ENCODE peak calls at places on chromosomes 6 and 20, in eight cellular contexts. K is kidney epithelial cell; Z is astrocyte of the spinal cord; A is ovary; N is heart left ventricle; L is CD8-positive, alpha-beta T cell; R is cardiac muscle cell; E is OCI-LY7. I is an unnamed sample.

GRCh38 chr20:49727473-49727872 is 13.8 kb upstream of the B4GALT5 start:
- DNase-seq in K (no peak), Z (no peak), A (no peak), N (no peak), L (no peak), R (no peak), E (no peak), I (no peak)

GRCh38 chr6:89298680-89299450 is 16.2 kb downstream of the GABRR2 start:
- DNase-seq in K (peak), Z (peak), A (no peak), N (no peak), L (no peak), R (no peak), E (no peak), I (no peak)

GRCh38 chr20:22768266-22768665 is 183.9 kb upstream of the FOXA2 start:
- DNase-seq in K (no peak), Z (no peak), A (no peak), N (no peak), L (no peak), R (no peak), E (no peak), I (no peak)

GRCh38 chr6:151494235-151494950 is 576 bp downstream of the CCDC170 start:
- DNase-seq in K (no peak), Z (peak), A (peak), N (peak), L (no peak), R (peak), E (peak), I (no peak)

GRCh38 chr6:16059496-16059895 is 69.4 kb upstream of the MYLIP start:
- DNase-seq in K (no peak), Z (no peak), A (no peak), N (no peak), L (no peak), R (no peak), E (no peak), I (no peak)

GRCh38 chr6:36201612-36202011 is 5.1 kb downstream of the BRPF3 start:
- DNase-seq in K (no peak), Z (no peak), A (no peak), N (no peak), L (no peak), R (no peak), E (peak), I (no peak)

GRCh38 chr6:139539852-139540251 is 165.4 kb upstream of the CITED2 start:
- DNase-seq in K (peak), Z (peak), A (peak), N (peak), L (no peak), R (no peak), E (no peak), I (no peak)

GRCh38 chr6:28766426-28766825 is 157.4 kb downstream of the TRIM27 start:
- DNase-seq in K (no peak), Z (no peak), A (no peak), N (no peak), L (no peak), R (no peak), E (no peak), I (no peak)

GRCh38 chr6:80226156-80226555 is 119.7 kb downstream of the BCKDHB start:
- DNase-seq in K (no peak), Z (no peak), A (no peak), N (no peak), L (no peak), R (no peak), E (no peak), I (no peak)

GRCh38 chr6:3322366-3322890 is 63.7 kb downstream of the PSMG4 start:
- DNase-seq in K (no peak), Z (no peak), A (no peak), N (no peak), L (no peak), R (no peak), E (no peak), I (no peak)

GRCh38 chr6:105135056-105135455 is 44.8 kb downstream of the POPDC3 start:
- DNase-seq in K (no peak), Z (peak), A (no peak), N (peak), L (no peak), R (peak), E (no peak), I (no peak)

GRCh38 chr6:77298298-77298697 is 165.0 kb downstream of the HTR1B start:
- DNase-seq in K (no peak), Z (no peak), A (no peak), N (no peak), L (no peak), R (no peak), E (no peak), I (no peak)

GRCh38 chr6:30747300-30747687 is 2.9 kb upstream of the IER3 start:
- DNase-seq in K (no peak), Z (no peak), A (no peak), N (no peak), L (no peak), R (no peak), E (no peak), I (no peak)

GRCh38 chr6:108501559-108501958 is 59.2 kb upstream of the FOXO3 start:
- DNase-seq in K (no peak), Z (peak), A (no peak), N (no peak), L (no peak), R (no peak), E (no peak), I (no peak)

GRCh38 chr6:162856885-162857284 is 129.1 kb downstream of the PACRG start:
- DNase-seq in K (peak), Z (peak), A (no peak), N (no peak), L (no peak), R (peak), E (no peak), I (peak)

GRCh38 chr6:43847741-43848630 is 78.0 kb downstream of the VEGFA start:
- DNase-seq in K (no peak), Z (no peak), A (no peak), N (no peak), L (no peak), R (no peak), E (no peak), I (no peak)

GRCh38 chr6:33590531-33591198 is 10.6 kb upstream of the BAK1 start:
- DNase-seq in K (peak), Z (no peak), A (no peak), N (no peak), L (no peak), R (no peak), E (peak), I (no peak)
- TF ChIP-seq CTCF in K (no peak), Z (no peak), A (no peak), N (no peak), L (no peak), R (no peak), E (no peak), I (no peak)

GRCh38 chr6:97069363-97069762 is 144.8 kb downstream of the KLHL32 start:
- DNase-seq in K (no peak), Z (no peak), A (no peak), N (no peak), L (no peak), R (no peak), E (no peak), I (no peak)
- H3K4me3 ChIP-seq in K (no peak), Z (no peak), A (no peak), N (no peak), L (no peak), R (no peak), E (no peak), I (no peak)

DNA sequence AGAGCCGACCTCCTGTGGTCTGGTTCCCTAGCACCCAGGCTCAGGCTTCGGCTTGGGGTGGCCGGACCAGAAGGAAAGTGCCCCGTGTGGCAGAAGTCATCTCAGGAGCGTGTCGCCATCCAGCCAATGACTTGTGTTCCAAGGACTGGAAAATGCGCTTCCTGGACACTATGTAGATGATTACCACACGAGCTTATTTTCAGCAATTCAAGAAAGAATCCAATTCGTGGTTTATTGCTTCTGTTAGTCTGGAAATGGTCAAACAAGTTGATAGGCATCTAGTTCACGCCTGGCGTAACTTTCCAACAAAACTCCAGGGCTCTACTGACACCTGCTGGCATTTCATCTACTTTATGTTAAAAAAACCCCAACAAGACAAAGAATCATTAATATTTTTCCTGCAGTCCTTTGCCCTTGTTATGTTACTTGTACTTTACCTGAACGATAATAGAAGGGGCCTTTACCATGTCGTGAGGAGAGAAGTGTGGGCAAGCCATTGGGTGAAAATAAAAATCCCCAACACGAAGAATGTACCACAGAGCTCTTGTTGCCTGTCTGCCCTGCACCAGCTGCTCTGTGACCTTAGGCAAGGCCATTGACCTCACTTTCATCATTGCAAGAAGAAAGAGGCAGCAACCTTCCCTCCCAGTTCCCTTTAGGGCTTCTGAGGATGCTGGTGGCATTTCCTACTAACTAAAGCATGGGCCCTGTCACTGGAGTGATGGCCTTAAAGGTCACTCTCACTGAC is 154.7 kb upstream of the LAMP5 start:
- DNase-seq in K (no peak), Z (peak), A (peak), N (peak), L (no peak), R (peak), E (peak), I (no peak)
- TF ChIP-seq CTCF in K (peak), Z (peak), A (no peak), N (peak), L (no peak), R (peak), E (peak), I (no peak)

GRCh38 chr6:110398778-110399177 is 16.6 kb downstream of the DDO start:
- DNase-seq in K (no peak), Z (peak), A (no peak), N (no peak), L (no peak), R (no peak), E (no peak), I (no peak)

GRCh38 chr6:110395221-110395620 is 20.2 kb downstream of the DDO start:
- DNase-seq in K (no peak), Z (no peak), A (no peak), N (no peak), L (no peak), R (no peak), E (no peak), I (no peak)

GRCh38 chr6:110401585-110402176 is 13.7 kb downstream of the DDO start:
- DNase-seq in K (no peak), Z (no peak), A (no peak), N (no peak), L (no peak), R (no peak), E (no peak), I (no peak)

GRCh38 chr6:110400208-110400607 is 15.2 kb downstream of the DDO start:
- DNase-seq in K (no peak), Z (no peak), A (no peak), N (no peak), L (no peak), R (no peak), E (no peak), I (no peak)

DNA sequence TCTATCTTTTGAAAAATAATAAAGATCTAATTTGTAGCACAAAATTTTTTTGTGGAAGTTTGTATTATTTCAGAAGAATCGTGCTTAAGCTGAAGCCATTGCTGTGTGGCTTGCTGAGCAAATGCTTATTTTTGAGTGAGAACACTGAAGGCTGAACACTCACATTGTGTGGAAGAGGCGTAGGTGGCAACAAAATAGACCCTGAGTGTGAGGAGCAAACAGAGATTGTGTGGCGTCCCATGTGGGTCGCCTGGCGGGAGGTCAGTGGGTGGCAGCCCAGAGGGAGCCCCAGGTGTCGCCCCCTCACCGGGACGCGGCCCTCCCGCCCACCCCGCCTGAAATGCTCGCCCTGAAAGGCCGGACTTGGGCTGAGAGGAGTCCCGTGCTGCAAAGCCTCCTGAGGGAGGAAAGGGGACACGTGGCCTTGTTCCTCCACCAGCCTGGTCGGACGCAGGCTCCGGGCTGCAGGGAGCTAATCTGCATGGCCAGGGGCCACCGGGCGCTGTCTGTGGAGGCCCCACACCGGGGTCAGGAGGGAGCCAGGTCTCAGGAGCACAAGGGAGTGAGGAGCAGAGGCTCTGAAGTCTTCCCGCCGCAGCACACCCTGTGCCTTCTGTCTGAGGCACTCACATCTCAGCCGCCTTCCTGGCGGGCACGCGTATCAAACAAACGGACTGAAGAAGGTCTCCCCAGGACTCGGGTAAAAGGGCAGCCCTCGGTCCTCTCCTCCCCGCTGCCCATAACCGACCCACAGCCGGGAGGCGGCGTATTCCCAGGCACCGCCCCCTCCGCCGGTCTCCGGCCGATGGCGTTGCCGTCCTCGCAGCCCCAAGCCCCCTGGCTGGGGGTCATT is 15.9 kb downstream of the DDO start:
- DNase-seq in K (no peak), Z (no peak), A (no peak), N (no peak), L (no peak), R (no peak), E (no peak), I (no peak)
- H3K4me3 ChIP-seq in K (peak), Z (peak), A (peak), N (peak), L (peak), R (no peak), E (no peak), I (peak)

GRCh38 chr20:40606660-40607059 is 82.4 kb downstream of the MAFB start:
- DNase-seq in K (no peak), Z (no peak), A (no peak), N (no peak), L (no peak), R (no peak), E (no peak), I (no peak)
- TF ChIP-seq CTCF in K (no peak), Z (peak), A (no peak), N (no peak), L (no peak), R (peak), E (no peak), I (no peak)

I was measured in AG04449.